ENCODE peak calls at places on chromosomes 7 and 10, in seven cellular contexts. G is HCT116, C is SK-N-SH, E is GM12878, A is HepG2, Y is K562, B is H1. O is an unnamed sample.

GRCh38 chr7:22156205-22156604 is 200.7 kb downstream of the RAPGEF5 start:
- DNase-seq in C (no peak), E (no peak), Y (peak), A (no peak), B (no peak), G (peak), O (no peak)

GRCh38 chr7:131008840-131009651 is 275.0 kb upstream of the KLF14 start:
- DNase-seq in C (no peak), A (no peak), E (no peak), Y (no peak), G (no peak), B (no peak), O (no peak)

GRCh38 chr7:87152897-87153641 is 816 bp downstream of the DMTF1 start:
- DNase-seq in C (no peak), A (peak), E (no peak), B (no peak), G (no peak), Y (peak), O (peak)

GRCh38 chr7:51311166-51311565 is 5.4 kb downstream of the COBL start:
- DNase-seq in Y (no peak), B (no peak), A (no peak), E (no peak), C (no peak), G (no peak), O (no peak)

GRCh38 chr7:105205592-105206211 is 183.0 kb downstream of the SRPK2 start:
- DNase-seq in A (no peak), C (no peak), Y (no peak), B (no peak), E (no peak), G (no peak), O (no peak)

GRCh38 chr7:18405731-18406130 is 89.8 kb upstream of the HDAC9 start:
- DNase-seq in A (no peak), E (no peak), B (no peak), C (no peak), Y (no peak), G (no peak), O (no peak)

GRCh38 chr7:33806284-33807157 is 98.8 kb upstream of the BMPER start:
- DNase-seq in E (no peak), C (no peak), B (no peak), Y (no peak), A (peak), G (no peak), O (no peak)

GRCh38 chr7:2721842-2722241 is 33.8 kb downstream of the AMZ1 start:
- DNase-seq in A (no peak), B (no peak), Y (no peak), C (no peak), G (no peak), E (no peak), O (no peak)

GRCh38 chr7:138001529-138002095 is at the start of gene CREB3L2:
- DNase-seq in A (peak), E (no peak), C (peak), G (no peak), Y (peak), B (peak), O (no peak)

GRCh38 chr10:68700193-68700592 is 20.8 kb upstream of the CCAR1 start:
- DNase-seq in G (no peak), B (no peak), E (no peak), C (no peak), Y (no peak), A (no peak), O (no peak)

GRCh38 chr7:156515911-156516790 is 124.4 kb upstream of the RNF32 start:
- DNase-seq in Y (peak), C (no peak), E (no peak), A (peak), B (no peak), G (no peak), O (no peak)
- TF ChIP-seq JUND in Y (no peak), C (no peak), E (no peak), A (no peak), B (no peak), G (no peak), O (no peak)

GRCh38 chr10:97644961-97645360 is 4.5 kb downstream of the PI4K2A start:
- DNase-seq in Y (no peak), A (no peak), G (no peak), C (no peak), E (no peak), B (no peak), O (no peak)

GRCh38 chr10:97643586-97643985 is 3.1 kb downstream of the PI4K2A start:
- DNase-seq in C (no peak), E (no peak), B (no peak), G (no peak), Y (no peak), A (no peak), O (no peak)

GRCh38 chr10:97648557-97649404 is 8.3 kb downstream of the PI4K2A start:
- DNase-seq in G (peak), B (no peak), E (peak), A (peak), Y (peak), C (no peak), O (no peak)

GRCh38 chr10:97651773-97652172 is 11.3 kb downstream of the PI4K2A start:
- DNase-seq in A (no peak), C (no peak), Y (no peak), G (peak), E (no peak), B (no peak), O (no peak)

GRCh38 chr10:97647556-97647955 is 7.1 kb downstream of the PI4K2A start:
- DNase-seq in C (no peak), Y (no peak), A (no peak), B (no peak), E (no peak), G (no peak), O (no peak)
- TF ChIP-seq JUND in C (no peak), Y (no peak), A (no peak), B (no peak), E (no peak), G (no peak), O (no peak)

DNA sequence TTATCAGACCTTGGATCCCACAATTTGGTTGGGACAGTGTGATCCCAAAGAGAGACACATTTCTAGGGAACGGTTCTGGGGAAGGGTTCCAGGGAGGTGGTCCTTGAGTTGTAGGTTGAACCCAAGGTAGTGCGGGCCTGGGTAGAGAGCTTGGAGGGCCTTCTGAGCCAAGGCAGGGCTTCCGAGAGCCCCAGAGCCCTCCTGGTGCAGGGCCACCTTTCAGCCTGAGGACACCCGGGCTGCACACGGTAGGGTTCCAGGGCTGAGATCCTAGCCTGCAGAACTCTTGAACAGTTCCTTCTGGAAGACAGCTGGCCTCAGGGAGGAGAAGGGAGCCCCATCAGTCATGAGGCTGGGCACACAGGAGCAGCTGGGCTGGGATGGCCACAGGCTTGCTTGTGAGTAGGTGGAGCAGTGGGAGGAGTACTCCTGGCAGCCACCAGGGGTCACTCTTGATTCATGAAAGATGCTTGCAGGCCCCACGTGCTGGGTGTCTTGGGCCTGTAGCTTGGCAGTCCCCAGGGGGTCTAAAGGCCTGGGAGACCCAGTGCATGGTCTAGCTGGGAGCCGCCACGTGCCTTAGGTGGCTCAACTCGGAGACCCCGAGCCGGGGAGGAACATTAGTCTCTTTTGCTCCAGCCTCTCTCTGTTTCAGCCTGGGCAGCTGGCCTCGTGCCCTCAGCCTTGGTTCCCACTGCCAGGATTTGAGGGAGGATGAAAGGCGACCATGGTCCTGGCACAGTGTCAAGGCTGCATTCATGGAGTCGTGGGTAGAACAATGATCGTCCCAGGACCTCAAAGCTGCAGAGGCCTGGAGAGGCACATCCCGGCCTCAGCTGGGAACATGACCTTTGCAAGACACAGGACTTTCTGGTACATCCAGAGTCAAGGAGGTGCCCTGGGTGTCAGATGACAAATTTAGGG is 381.6 kb downstream of the TYW1 start:
- DNase-seq in G (peak), A (peak), C (peak), E (no peak), B (peak), Y (peak), O (peak)
- TF ChIP-seq JUND in G (no peak), A (no peak), C (no peak), E (no peak), B (no peak), Y (peak), O (no peak)

GRCh38 chr10:63717089-63717715 is 196.0 kb downstream of the REEP3 start:
- DNase-seq in C (no peak), G (no peak), E (no peak), B (no peak), Y (no peak), A (no peak), O (no peak)
- TF ChIP-seq JUND in C (no peak), G (no peak), E (no peak), B (no peak), Y (no peak), A (no peak), O (no peak)

GRCh38 chr7:151895008-151895661 is 18.2 kb upstream of the PRKAG2 start:
- DNase-seq in E (no peak), C (no peak), Y (no peak), B (no peak), G (no peak), A (no peak), O (no peak)
- TF ChIP-seq JUND in E (no peak), C (no peak), Y (no peak), B (no peak), G (no peak), A (no peak), O (no peak)

DNA sequence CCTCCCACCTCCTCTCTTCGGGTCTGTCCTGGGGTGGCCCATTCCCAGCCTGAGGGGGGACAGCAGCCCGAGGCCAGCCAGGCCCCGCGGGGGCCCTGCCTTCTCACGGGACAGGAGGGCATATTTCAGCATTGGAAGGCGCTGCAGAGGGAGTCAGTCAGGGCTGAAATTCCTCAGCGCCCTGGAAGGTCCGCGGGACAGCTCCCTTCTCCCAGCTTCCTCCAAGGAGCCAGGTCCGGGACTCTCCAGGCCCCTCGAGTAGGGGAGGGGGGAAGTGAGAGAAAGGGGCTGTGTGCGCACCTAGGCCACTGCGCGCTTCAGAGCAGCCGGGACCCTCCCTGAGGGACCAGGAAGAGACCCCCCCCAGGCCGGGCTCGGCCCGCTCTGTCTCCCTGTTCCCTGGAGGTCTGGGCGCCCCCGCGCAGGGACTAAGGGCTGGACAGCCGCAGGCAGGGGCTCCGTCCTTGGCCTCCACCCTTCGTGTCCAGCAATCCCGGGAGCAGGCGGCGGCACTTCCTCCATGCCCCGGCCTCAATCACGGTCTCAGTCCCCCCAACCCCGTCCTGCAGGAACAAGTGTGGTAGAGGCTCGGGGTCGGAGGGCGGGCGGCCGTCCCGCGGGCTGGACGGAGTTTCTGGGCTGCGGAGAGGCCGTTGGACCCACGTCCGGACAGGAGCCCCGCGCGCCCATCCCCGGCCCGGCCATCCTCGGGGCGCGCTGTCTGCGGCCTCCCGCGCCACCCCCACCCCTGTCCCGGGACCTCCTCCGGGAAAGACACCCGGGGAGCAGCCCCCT is 6.0 kb upstream of the ELFN1 start:
- DNase-seq in C (peak), Y (no peak), G (no peak), E (no peak), B (no peak), A (no peak), O (peak)
- TF ChIP-seq JUND in C (no peak), Y (no peak), G (no peak), E (no peak), B (no peak), A (no peak), O (no peak)

GRCh38 chr7:115478426-115478825 is 552.1 kb downstream of the TFEC start:
- DNase-seq in B (no peak), G (no peak), C (no peak), A (no peak), Y (no peak), E (no peak), O (no peak)

GRCh38 chr7:115477193-115477651 is 553.3 kb downstream of the TFEC start:
- DNase-seq in C (no peak), E (no peak), Y (no peak), G (no peak), A (no peak), B (no peak), O (no peak)

GRCh38 chr7:115475774-115476407 is 554.0 kb downstream of the MDFIC start:
- DNase-seq in A (no peak), Y (no peak), B (no peak), G (no peak), C (no peak), E (no peak), O (no peak)

GRCh38 chr7:115476666-115477065 is 553.9 kb downstream of the TFEC start:
- DNase-seq in G (no peak), C (no peak), Y (no peak), B (no peak), A (no peak), E (no peak), O (no peak)

DNA sequence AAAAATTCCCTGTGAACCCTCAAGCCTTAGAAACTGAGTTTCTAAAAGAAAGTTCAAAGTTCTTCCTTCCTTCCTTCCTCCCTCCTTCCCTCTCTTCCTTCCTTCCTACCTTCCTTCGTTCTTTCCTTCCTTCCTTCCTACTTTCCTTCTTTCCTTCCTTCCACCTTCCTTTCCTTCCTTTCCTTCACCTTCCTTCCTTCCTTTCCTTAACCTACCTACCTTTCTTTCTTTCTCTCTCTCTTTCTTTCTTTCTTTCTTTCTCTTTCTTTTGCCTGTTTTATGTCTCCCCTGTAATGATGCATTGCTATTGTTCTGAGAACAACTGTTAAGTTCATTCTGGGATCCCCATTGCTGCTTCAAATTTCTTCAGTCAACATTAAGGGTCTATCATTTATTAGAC is 551.1 kb downstream of the TFEC start:
- DNase-seq in A (no peak), Y (no peak), E (no peak), G (no peak), B (no peak), C (no peak), O (no peak)
- TF ChIP-seq JUND in A (no peak), Y (no peak), E (no peak), G (no peak), B (no peak), C (no peak), O (no peak)

DNA sequence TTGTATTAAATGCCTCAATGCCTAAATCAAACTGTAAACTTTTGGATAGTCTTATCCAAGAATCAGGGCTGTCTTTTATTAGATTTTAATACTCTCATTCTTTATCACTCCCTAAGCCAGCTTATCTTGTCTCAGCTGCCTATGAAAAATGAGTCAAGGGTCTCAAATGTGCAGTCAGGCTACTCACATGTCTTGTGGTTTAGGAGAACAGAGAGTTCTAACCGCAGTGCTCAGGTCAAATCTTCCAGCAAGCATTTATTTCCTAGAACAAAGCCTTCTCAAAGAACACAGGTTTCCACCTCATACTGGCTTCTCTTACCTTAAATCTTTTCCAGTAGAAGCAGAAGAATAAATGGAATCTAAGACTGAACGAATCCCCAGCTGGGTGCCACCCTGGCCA is 23.5 kb downstream of the HTR5A start:
- DNase-seq in Y (no peak), A (no peak), G (no peak), B (no peak), C (no peak), E (no peak), O (no peak)
- TF ChIP-seq JUND in Y (no peak), A (no peak), G (no peak), B (no peak), C (no peak), E (no peak), O (no peak)